ENCODE peak calls at places on chromosomes 16 and 17, in eight cellular contexts. One of them, this sample, is unnamed.

GRCh38 chr17:37770631-37771518 is 26.0 kb upstream of the HNF1B start:
- DNase-seq in astrocyte of the cerebellum: peak; percentile 41
- DNase-seq in NCI-H1092 treated with DMSO at 0.1 percent for 48 hours: peak; percentile 48
- DNase-seq in IMR-90: peak; percentile 62
- DNase-seq in globus pallidus: peak; percentile 3
- DNase-seq in KBM-7: peak; percentile 44
- DNase-seq in T-helper 17 cell: no peak
- DNase-seq in GM20000: no peak
- DNase-seq in this sample: peak; percentile 69

GRCh38 chr16:56288019-56288418 is 96.7 kb downstream of the GNAO1 start:
- DNase-seq in astrocyte of the cerebellum: no peak
- DNase-seq in NCI-H1092 treated with DMSO at 0.1 percent for 48 hours: peak; percentile 82
- DNase-seq in IMR-90: no peak
- DNase-seq in globus pallidus: no peak
- DNase-seq in KBM-7: no peak
- DNase-seq in T-helper 17 cell: no peak
- DNase-seq in GM20000: no peak
- DNase-seq in this sample: no peak

GRCh38 chr16:88971371-88972097 is 5.5 kb downstream of the CBFA2T3 start:
- DNase-seq in astrocyte of the cerebellum: no peak
- DNase-seq in NCI-H1092 treated with DMSO at 0.1 percent for 48 hours: no peak
- DNase-seq in IMR-90: no peak
- DNase-seq in globus pallidus: peak; percentile 18
- DNase-seq in KBM-7: no peak
- DNase-seq in T-helper 17 cell: no peak
- DNase-seq in GM20000: peak; percentile 87
- DNase-seq in this sample: no peak

GRCh38 chr16:49800876-49801275 is 55.0 kb downstream of the ZNF423 start:
- DNase-seq in astrocyte of the cerebellum: no peak
- DNase-seq in NCI-H1092 treated with DMSO at 0.1 percent for 48 hours: no peak
- DNase-seq in IMR-90: no peak
- DNase-seq in globus pallidus: no peak
- DNase-seq in KBM-7: no peak
- DNase-seq in T-helper 17 cell: no peak
- DNase-seq in GM20000: no peak
- DNase-seq in this sample: no peak

GRCh38 chr17:10216213-10216982 is 18.0 kb upstream of the GAS7 start:
- DNase-seq in astrocyte of the cerebellum: no peak
- DNase-seq in NCI-H1092 treated with DMSO at 0.1 percent for 48 hours: no peak
- DNase-seq in IMR-90: no peak
- DNase-seq in globus pallidus: no peak
- DNase-seq in KBM-7: no peak
- DNase-seq in T-helper 17 cell: no peak
- DNase-seq in GM20000: no peak
- DNase-seq in this sample: no peak

GRCh38 chr17:64534187-64534586 is 27.4 kb downstream of the CEP95 start:
- DNase-seq in astrocyte of the cerebellum: no peak
- DNase-seq in NCI-H1092 treated with DMSO at 0.1 percent for 48 hours: no peak
- DNase-seq in IMR-90: no peak
- DNase-seq in globus pallidus: no peak
- DNase-seq in KBM-7: peak; percentile 19
- DNase-seq in T-helper 17 cell: no peak
- DNase-seq in GM20000: no peak
- DNase-seq in this sample: no peak

GRCh38 chr16:20339744-20340143 is 12.4 kb upstream of the GP2 start:
- DNase-seq in astrocyte of the cerebellum: no peak
- DNase-seq in NCI-H1092 treated with DMSO at 0.1 percent for 48 hours: no peak
- DNase-seq in IMR-90: no peak
- DNase-seq in globus pallidus: no peak
- DNase-seq in KBM-7: no peak
- DNase-seq in T-helper 17 cell: no peak
- DNase-seq in GM20000: no peak
- DNase-seq in this sample: no peak

GRCh38 chr17:47225436-47225858 is 16.3 kb downstream of the MYL4 start:
- DNase-seq in astrocyte of the cerebellum: peak; percentile 62
- DNase-seq in NCI-H1092 treated with DMSO at 0.1 percent for 48 hours: no peak
- DNase-seq in IMR-90: peak; percentile 96
- DNase-seq in globus pallidus: peak; percentile 39
- DNase-seq in KBM-7: peak; percentile 26
- DNase-seq in T-helper 17 cell: no peak
- DNase-seq in GM20000: no peak
- DNase-seq in this sample: no peak

GRCh38 chr17:77445030-77445907 is 304.5 kb downstream of the SEC14L1 start:
- DNase-seq in astrocyte of the cerebellum: no peak
- DNase-seq in NCI-H1092 treated with DMSO at 0.1 percent for 48 hours: no peak
- DNase-seq in IMR-90: peak; percentile 66
- DNase-seq in globus pallidus: no peak
- DNase-seq in KBM-7: peak; percentile 91
- DNase-seq in T-helper 17 cell: peak; percentile 80
- DNase-seq in GM20000: peak; percentile 78
- DNase-seq in this sample: peak; percentile 84

GRCh38 chr17:36182176-36183000 is 6.0 kb upstream of the TBC1D3B start:
- DNase-seq in astrocyte of the cerebellum: no peak
- DNase-seq in NCI-H1092 treated with DMSO at 0.1 percent for 48 hours: no peak
- DNase-seq in IMR-90: no peak
- DNase-seq in globus pallidus: no peak
- DNase-seq in KBM-7: no peak
- DNase-seq in T-helper 17 cell: no peak
- DNase-seq in GM20000: no peak
- DNase-seq in this sample: no peak

GRCh38 chr17:43545383-43545632 is 832 bp downstream of the ETV4 start:
- DNase-seq in astrocyte of the cerebellum: no peak
- DNase-seq in NCI-H1092 treated with DMSO at 0.1 percent for 48 hours: no peak
- DNase-seq in IMR-90: peak; percentile 18
- DNase-seq in globus pallidus: no peak
- DNase-seq in KBM-7: peak; percentile 23
- DNase-seq in T-helper 17 cell: peak; percentile 16
- DNase-seq in GM20000: peak; percentile 75
- DNase-seq in this sample: peak; percentile 20

GRCh38 chr17:75572713-75573539 is 14.7 kb upstream of the MYO15B start:
- DNase-seq in astrocyte of the cerebellum: no peak
- DNase-seq in NCI-H1092 treated with DMSO at 0.1 percent for 48 hours: no peak
- DNase-seq in IMR-90: no peak
- DNase-seq in globus pallidus: no peak
- DNase-seq in KBM-7: no peak
- DNase-seq in T-helper 17 cell: no peak
- DNase-seq in GM20000: no peak
- DNase-seq in this sample: no peak